ENCODE peak calls at places on chromosomes 7 and 10, in seven cellular contexts. One of them, this sample, is unnamed.

GRCh38 chr10:88725798-88726197 is 19.7 kb downstream of the LIPK start:
- DNase-seq in EL: no peak
- DNase-seq in Calu3: no peak
- DNase-seq in stimulated activated CD8-positive, alpha-beta memory T cell treated with anti-CD3 and anti-CD28 coated beads, Interleukin-15, amount 100 ng/mL, for 1 hour: no peak
- DNase-seq in fibroblast of pulmonary artery: no peak
- DNase-seq in NCI-H1105 treated with DMSO at 0.1 percent for 48 hours: no peak
- DNase-seq in GM13977: peak; percentile 5
- DNase-seq in this sample: no peak

GRCh38 chr7:7799138-7799537 is 80.7 kb upstream of the RPA3 start:
- DNase-seq in GM13977: no peak
- DNase-seq in fibroblast of pulmonary artery: peak; percentile 33
- DNase-seq in EL: peak; percentile 7
- DNase-seq in Calu3: no peak
- DNase-seq in stimulated activated CD8-positive, alpha-beta memory T cell treated with anti-CD3 and anti-CD28 coated beads, Interleukin-15, amount 100 ng/mL, for 1 hour: no peak
- DNase-seq in NCI-H1105 treated with DMSO at 0.1 percent for 48 hours: peak; percentile 84
- DNase-seq in this sample: peak; percentile 36

GRCh38 chr7:121269798-121270197 is 59.0 kb upstream of the WNT16 start:
- DNase-seq in Calu3: no peak
- DNase-seq in fibroblast of pulmonary artery: no peak
- DNase-seq in GM13977: no peak
- DNase-seq in NCI-H1105 treated with DMSO at 0.1 percent for 48 hours: no peak
- DNase-seq in EL: no peak
- DNase-seq in stimulated activated CD8-positive, alpha-beta memory T cell treated with anti-CD3 and anti-CD28 coated beads, Interleukin-15, amount 100 ng/mL, for 1 hour: no peak
- DNase-seq in this sample: no peak

GRCh38 chr10:1487288-1487687 is 250.0 kb downstream of the ADARB2 start:
- DNase-seq in stimulated activated CD8-positive, alpha-beta memory T cell treated with anti-CD3 and anti-CD28 coated beads, Interleukin-15, amount 100 ng/mL, for 1 hour: no peak
- DNase-seq in NCI-H1105 treated with DMSO at 0.1 percent for 48 hours: no peak
- DNase-seq in fibroblast of pulmonary artery: no peak
- DNase-seq in Calu3: no peak
- DNase-seq in EL: no peak
- DNase-seq in GM13977: no peak
- DNase-seq in this sample: no peak

GRCh38 chr7:130896051-130896881 is 162.3 kb upstream of the KLF14 start:
- DNase-seq in stimulated activated CD8-positive, alpha-beta memory T cell treated with anti-CD3 and anti-CD28 coated beads, Interleukin-15, amount 100 ng/mL, for 1 hour: no peak
- DNase-seq in GM13977: no peak
- DNase-seq in Calu3: no peak
- DNase-seq in NCI-H1105 treated with DMSO at 0.1 percent for 48 hours: no peak
- DNase-seq in fibroblast of pulmonary artery: peak; percentile 61
- DNase-seq in EL: peak; percentile 57
- DNase-seq in this sample: no peak

GRCh38 chr7:105602325-105603305 is 21.3 kb upstream of the EFCAB10 start:
- DNase-seq in Calu3: no peak
- DNase-seq in fibroblast of pulmonary artery: peak; percentile 36
- DNase-seq in NCI-H1105 treated with DMSO at 0.1 percent for 48 hours: peak; percentile 32
- DNase-seq in GM13977: no peak
- DNase-seq in stimulated activated CD8-positive, alpha-beta memory T cell treated with anti-CD3 and anti-CD28 coated beads, Interleukin-15, amount 100 ng/mL, for 1 hour: no peak
- DNase-seq in EL: peak; percentile 14
- DNase-seq in this sample: peak; percentile 6

GRCh38 chr10:63464402-63465292 is 1.1 kb downstream of the JMJD1C start:
- DNase-seq in EL: no peak
- DNase-seq in Calu3: peak; percentile 79
- DNase-seq in fibroblast of pulmonary artery: peak; percentile 44
- DNase-seq in NCI-H1105 treated with DMSO at 0.1 percent for 48 hours: peak; percentile 4
- DNase-seq in GM13977: peak; percentile 29
- DNase-seq in stimulated activated CD8-positive, alpha-beta memory T cell treated with anti-CD3 and anti-CD28 coated beads, Interleukin-15, amount 100 ng/mL, for 1 hour: no peak
- DNase-seq in this sample: no peak

GRCh38 chr7:146948708-146949107 is 832.1 kb downstream of the CNTNAP2 start:
- DNase-seq in NCI-H1105 treated with DMSO at 0.1 percent for 48 hours: no peak
- DNase-seq in EL: no peak
- DNase-seq in stimulated activated CD8-positive, alpha-beta memory T cell treated with anti-CD3 and anti-CD28 coated beads, Interleukin-15, amount 100 ng/mL, for 1 hour: no peak
- DNase-seq in GM13977: no peak
- DNase-seq in Calu3: no peak
- DNase-seq in fibroblast of pulmonary artery: no peak
- DNase-seq in this sample: no peak

GRCh38 chr7:1532456-1533254 is 2.2 kb downstream of the MAFK start:
- DNase-seq in NCI-H1105 treated with DMSO at 0.1 percent for 48 hours: no peak
- DNase-seq in stimulated activated CD8-positive, alpha-beta memory T cell treated with anti-CD3 and anti-CD28 coated beads, Interleukin-15, amount 100 ng/mL, for 1 hour: peak; percentile 28
- DNase-seq in Calu3: peak; percentile 92
- DNase-seq in fibroblast of pulmonary artery: peak; percentile 94
- DNase-seq in GM13977: no peak
- DNase-seq in EL: peak; percentile 93
- DNase-seq in this sample: no peak

GRCh38 chr10:7526017-7526400 is 115.2 kb upstream of the SFMBT2 start:
- DNase-seq in EL: no peak
- DNase-seq in fibroblast of pulmonary artery: no peak
- DNase-seq in Calu3: no peak
- DNase-seq in NCI-H1105 treated with DMSO at 0.1 percent for 48 hours: no peak
- DNase-seq in GM13977: no peak
- DNase-seq in stimulated activated CD8-positive, alpha-beta memory T cell treated with anti-CD3 and anti-CD28 coated beads, Interleukin-15, amount 100 ng/mL, for 1 hour: no peak
- DNase-seq in this sample: no peak